ENCODE peak calls at places on chromosome 16, in seven cellular contexts. O is T47D; K is activated CD4-positive, alpha-beta T cell treated with anti-CD3 and anti-CD28 coated beads, Interleukin-2, amount 50 U/mL, for 1 hour; G is NCI-H2171 treated with DMSO at 0.1 percent for 48 hours; Q is NCI-H1436; J is right lobe of liver; F is stimulated activated CD8-positive, alpha-beta memory T cell treated with anti-CD3 and anti-CD28 coated beads, Interleukin-7, amount 100 ng/mL, for 24 hours. B is an unnamed sample.

GRCh38 chr16:28193530-28194423 is 18.0 kb downstream of the XPO6 start:
- DNase-seq in O (no peak), K (no peak), G (no peak), Q (no peak), J (no peak), F (no peak), B (peak)

GRCh38 chr16:716250-716607 is 1.3 kb downstream of the METRN start:
- DNase-seq in O (no peak), K (no peak), G (no peak), Q (no peak), J (peak), F (no peak), B (peak)

GRCh38 chr16:48636521-48636920 is 26.5 kb upstream of the N4BP1 start:
- DNase-seq in O (no peak), K (no peak), G (no peak), Q (no peak), J (no peak), F (no peak), B (no peak)

GRCh38 chr16:74268372-74268782 is 28.2 kb upstream of the PSMD7 start:
- DNase-seq in O (no peak), K (no peak), G (no peak), Q (no peak), J (no peak), F (no peak), B (peak)

GRCh38 chr16:635573-636205 is 416 bp downstream of the METTL26 start:
- DNase-seq in O (no peak), K (no peak), G (no peak), Q (no peak), J (no peak), F (no peak), B (peak)

GRCh38 chr16:11575223-11575589 is 11.5 kb downstream of the LITAF start:
- DNase-seq in O (no peak), K (no peak), G (no peak), Q (no peak), J (no peak), F (no peak), B (no peak)

GRCh38 chr16:65733706-65734105 is 611.8 kb upstream of the CDH11 start:
- DNase-seq in O (no peak), K (no peak), G (no peak), Q (no peak), J (no peak), F (no peak), B (no peak)

GRCh38 chr16:84453061-84453752 is 51.3 kb downstream of the MEAK7 start:
- DNase-seq in O (no peak), K (no peak), G (no peak), Q (no peak), J (no peak), F (no peak), B (peak)

GRCh38 chr16:10741844-10742243 is 1.8 kb upstream of the NUBP1 start:
- DNase-seq in O (no peak), K (no peak), G (peak), Q (no peak), J (peak), F (no peak), B (no peak)